ENCODE peak calls at places on chromosomes 7 and 10, in nine cellular contexts. E, C, W, N, D, A, R, P and V are unnamed samples.
A peak's percentile ranks its signal among the peaks of the same experiment; 100 is the strongest.

GRCh38 chr7:148110097-148110868 is 480.3 kb upstream of the C7orf33 start:
- DNase-seq in E (no peak), C (peak; percentile 66), W (no peak), P (peak; percentile 17), A (peak; percentile 47), R (no peak), D (no peak), N (no peak), V (no peak)

GRCh38 chr7:87216701-87217508 is 2.6 kb downstream of the TMEM243 start:
- DNase-seq in W (no peak), P (no peak), C (no peak), D (peak; percentile 79), R (no peak), N (no peak), E (no peak), A (no peak), V (no peak)

GRCh38 chr7:16564023-16564380 is 37.4 kb downstream of the LRRC72 start:
- DNase-seq in A (no peak), E (no peak), P (no peak), D (peak; percentile 37), W (no peak), C (no peak), N (no peak), R (no peak), V (no peak)

GRCh38 chr7:84924341-84924740 is 262.5 kb downstream of the SEMA3D start:
- DNase-seq in R (no peak), D (no peak), E (no peak), N (no peak), A (no peak), W (no peak), P (no peak), C (no peak), V (no peak)

GRCh38 chr7:143002106-143002505 is 24.8 kb downstream of the OR9A2 start:
- DNase-seq in E (no peak), D (peak; percentile 69), W (no peak), P (peak; percentile 30), R (no peak), C (no peak), N (peak; percentile 9), A (no peak), V (peak; percentile 11)

GRCh38 chr7:70268179-70268578 is 669.9 kb downstream of the AUTS2 start:
- DNase-seq in A (no peak), W (no peak), P (no peak), C (no peak), E (no peak), D (no peak), R (no peak), N (no peak), V (no peak)

GRCh38 chr10:13614530-13615332 is 28.0 kb downstream of the PRPF18 start:
- DNase-seq in R (no peak), W (no peak), P (peak; percentile 32), E (no peak), D (no peak), C (peak; percentile 67), A (peak; percentile 37), N (peak; percentile 64), V (peak; percentile 9)

GRCh38 chr7:121395494-121395960 is 581 bp downstream of the FAM3C start:
- DNase-seq in E (no peak), W (no peak), N (no peak), R (no peak), D (peak; percentile 75), P (peak; percentile 70), A (peak; percentile 52), C (peak; percentile 87), V (no peak)

GRCh38 chr7:73851410-73852338 is 9.3 kb upstream of the TMEM270 start:
- DNase-seq in C (no peak), N (peak; percentile 100), E (no peak), A (no peak), R (no peak), D (peak; percentile 60), W (peak; percentile 61), P (no peak), V (no peak)

GRCh38 chr10:12333382-12334185 is 15.8 kb upstream of the CAMK1D start:
- DNase-seq in D (no peak), E (peak; percentile 91), N (peak; percentile 98), A (no peak), P (no peak), W (no peak), C (no peak), R (peak; percentile 51), V (no peak)

GRCh38 chr10:137031-137430 is 1.8 kb downstream of the ZMYND11 start:
- DNase-seq in C (peak; percentile 82), N (peak; percentile 21), E (no peak), R (no peak), A (peak; percentile 62), W (peak; percentile 60), P (peak; percentile 53), D (peak; percentile 78), V (no peak)

GRCh38 chr10:118557946-118558345 is 37.5 kb downstream of the PRLHR start:
- DNase-seq in R (no peak), N (no peak), C (no peak), P (no peak), A (no peak), E (no peak), D (no peak), W (no peak), V (no peak)

GRCh38 chr7:155456772-155457543 is 971 bp upstream of the EN2 start:
- DNase-seq in R (peak; percentile 67), P (peak; percentile 86), N (peak; percentile 40), D (no peak), E (peak; percentile 68), A (peak; percentile 86), C (peak; percentile 92), W (peak; percentile 70), V (no peak)

GRCh38 chr10:122171270-122171669 is 99.8 kb upstream of the BTBD16 start:
- DNase-seq in D (no peak), P (no peak), R (no peak), E (no peak), N (no peak), C (no peak), A (no peak), W (no peak), V (no peak)

GRCh38 chr10:122172311-122173008 is 98.6 kb upstream of the BTBD16 start:
- DNase-seq in C (no peak), P (peak; percentile 67), A (no peak), N (no peak), W (no peak), R (no peak), E (no peak), D (no peak), V (no peak)

GRCh38 chr10:122176232-122176865 is 94.7 kb upstream of the BTBD16 start:
- DNase-seq in C (no peak), P (peak; percentile 56), D (no peak), N (no peak), E (no peak), W (no peak), R (no peak), A (no peak), V (no peak)

GRCh38 chr10:122173337-122173736 is 97.8 kb upstream of the BTBD16 start:
- DNase-seq in N (no peak), R (peak; percentile 53), E (no peak), W (no peak), A (no peak), D (no peak), C (no peak), P (no peak), V (no peak)

DNA sequence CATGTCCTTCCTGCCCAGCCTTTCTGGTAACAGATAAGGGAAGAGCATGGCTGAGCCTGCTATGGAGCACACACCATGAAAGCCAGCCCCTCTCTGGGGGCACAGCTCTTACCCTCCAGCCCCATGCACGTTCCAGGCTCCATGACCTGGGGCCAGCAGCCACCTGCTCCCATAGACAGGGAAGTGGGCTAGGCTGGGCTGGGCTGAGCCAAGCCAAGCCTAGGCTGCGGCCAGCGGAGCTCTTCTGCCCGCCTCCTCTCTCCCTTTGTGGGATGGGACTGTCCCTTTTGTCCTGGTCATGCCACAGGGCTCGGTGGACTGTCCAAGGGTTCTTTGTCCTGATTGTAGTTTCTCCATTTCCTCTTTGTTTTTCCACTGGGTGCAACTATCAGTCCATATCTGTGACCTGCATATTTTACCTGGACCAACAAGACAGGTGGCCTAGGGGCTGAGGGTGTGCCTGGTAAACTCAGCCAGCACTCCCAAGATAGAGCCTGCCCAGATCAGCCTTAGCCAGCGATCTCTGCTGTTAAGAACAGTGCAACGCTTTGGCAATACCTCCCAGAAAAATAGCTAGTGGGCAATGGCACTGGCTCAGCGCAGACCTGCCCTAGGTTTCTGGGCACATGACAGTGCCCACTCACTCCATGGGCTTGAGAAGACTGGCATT is 97.2 kb upstream of the BTBD16 start:
- DNase-seq in R (no peak), W (no peak), A (no peak), C (no peak), P (no peak), D (no peak), E (no peak), N (no peak), V (no peak)
- H3K4me1 ChIP-seq in R (peaks cover 52% of the 10 kb centered on the region), W (no peaks in the 10 kb centered on the region), A (peaks cover 15% of the 10 kb centered on the region), C (peaks cover 15% of the 10 kb centered on the region), P (peaks cover 89% of the 10 kb centered on the region), D (no peaks in the 10 kb centered on the region), E (no peaks in the 10 kb centered on the region), N (no peaks in the 10 kb centered on the region), V (peaks cover 17% of the 10 kb centered on the region)

GRCh38 chr10:100709146-100709545 is 36.2 kb upstream of the PAX2 start:
- DNase-seq in A (no peak), E (no peak), R (no peak), C (no peak), W (no peak), P (no peak), N (no peak), D (no peak), V (no peak)
- H3K27me3 ChIP-seq in A (peaks cover 53% of the 10 kb centered on the region), E (no peaks in the 10 kb centered on the region), R (peaks cover 100% of the 10 kb centered on the region), C (peaks cover 84% of the 10 kb centered on the region), W (peaks cover 49% of the 10 kb centered on the region), P (peaks cover 100% of the 10 kb centered on the region), N (peaks cover 37% of the 10 kb centered on the region), D (no peaks in the 10 kb centered on the region), V (peaks cover 52% of the 10 kb centered on the region)

GRCh38 chr7:82032899-82033298 is 263.1 kb upstream of the HGF start:
- DNase-seq in E (no peak), N (no peak), D (no peak), P (no peak), W (no peak), A (no peak), R (no peak), C (no peak), V (no peak)

GRCh38 chr7:82039621-82040020 is 269.8 kb upstream of the HGF start:
- DNase-seq in A (no peak), N (no peak), P (no peak), R (no peak), W (no peak), D (no peak), C (no peak), E (no peak), V (no peak)

GRCh38 chr7:82036146-82036886 is 266.5 kb upstream of the HGF start:
- DNase-seq in E (no peak), W (no peak), D (no peak), N (peak; percentile 14), C (no peak), P (no peak), R (no peak), A (no peak), V (no peak)
- H3K4me1 ChIP-seq in E (no peaks in the 10 kb centered on the region), W (no peaks in the 10 kb centered on the region), D (no peaks in the 10 kb centered on the region), N (no peaks in the 10 kb centered on the region), C (peaks cover 8% of the 10 kb centered on the region), P (peaks cover 9% of the 10 kb centered on the region), R (no peaks in the 10 kb centered on the region), A (no peaks in the 10 kb centered on the region), V (no peaks in the 10 kb centered on the region)

DNA sequence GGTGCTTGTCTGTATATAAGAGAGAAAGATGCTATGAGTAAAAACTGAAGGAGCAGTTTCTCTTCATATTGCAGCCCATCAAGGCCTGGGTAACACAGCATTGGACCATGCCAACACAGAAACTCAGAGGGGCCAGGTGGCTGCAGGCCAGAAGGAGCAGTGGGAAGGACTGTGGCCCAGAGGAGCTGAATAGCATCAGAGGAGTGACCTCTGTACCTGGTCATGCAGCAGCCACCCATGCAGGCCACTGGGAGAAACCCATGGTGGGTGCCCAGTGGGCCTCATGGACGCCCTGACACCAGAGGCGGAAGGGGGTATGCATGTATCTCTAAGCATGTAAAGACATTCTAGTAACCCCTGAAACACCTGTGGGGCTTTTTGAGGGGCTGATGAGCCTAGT is 75.9 kb upstream of the YAE1 start:
- DNase-seq in E (no peak), C (no peak), D (no peak), R (no peak), A (no peak), N (no peak), P (no peak), W (no peak), V (no peak)
- H3K27me3 ChIP-seq in E (peaks cover 2% of the 10 kb centered on the region), C (no peaks in the 10 kb centered on the region), D (no peaks in the 10 kb centered on the region), R (peaks cover 43% of the 10 kb centered on the region), A (no peaks in the 10 kb centered on the region), N (no peaks in the 10 kb centered on the region), P (no peaks in the 10 kb centered on the region), W (peaks cover 5% of the 10 kb centered on the region), V (no peaks in the 10 kb centered on the region)